ENCODE peak calls at places on chromosome 6, in four cellular contexts. C is A549, N is lower leg skin, Q is heart right ventricle. Y is an unnamed sample.

GRCh38 chr6:18595774-18596528 is 208.8 kb downstream of the RNF144B start:
- DNase-seq in N (no peak), Q (no peak), C (peak), Y (peak)

GRCh38 chr6:164531745-164532144 is 777.7 kb downstream of the C6orf118 start:
- DNase-seq in C (no peak), Q (no peak), N (no peak), Y (no peak)

GRCh38 chr6:128413291-128413690 is 107.1 kb downstream of the PTPRK start:
- DNase-seq in N (no peak), Q (no peak), C (no peak), Y (no peak)

GRCh38 chr6:141026504-141026903 is 1106.2 kb upstream of the GJE1 start:
- DNase-seq in Q (no peak), N (no peak), C (peak), Y (no peak)

GRCh38 chr6:31792741-31793140 is 2.8 kb downstream of the VARS1 start:
- DNase-seq in Q (no peak), N (no peak), C (no peak), Y (no peak)

GRCh38 chr6:129686941-129687627 is 22.9 kb downstream of the ARHGAP18 start:
- DNase-seq in C (no peak), N (no peak), Q (no peak), Y (no peak)

GRCh38 chr6:47179286-47179685 is 130.4 kb downstream of the TNFRSF21 start:
- DNase-seq in N (no peak), Q (no peak), C (no peak), Y (no peak)

GRCh38 chr6:2403546-2403945 is 158.1 kb upstream of the GMDS start:
- DNase-seq in Q (no peak), N (no peak), C (peak), Y (no peak)

GRCh38 chr6:43668151-43669028 is 19.2 kb downstream of the MRPS18A start:
- DNase-seq in Q (peak), C (peak), N (peak), Y (no peak)

GRCh38 chr6:166905505-166906134 is 50.7 kb downstream of the RNASET2 start:
- DNase-seq in Q (no peak), C (no peak), N (no peak), Y (no peak)

GRCh38 chr6:170266061-170266825 is 24.6 kb downstream of the DLL1 start:
- DNase-seq in N (no peak), Q (no peak), C (no peak), Y (no peak)

GRCh38 chr6:79813854-79814477 is 133.4 kb downstream of the ELOVL4 start:
- DNase-seq in C (peak), Q (peak), N (peak), Y (peak)
- TF ChIP-seq CTCF in C (peak), Q (peak), N (peak), Y (peak)

GRCh38 chr6:894274-894673 is 201.3 kb upstream of the EXOC2 start:
- DNase-seq in C (no peak), Q (no peak), N (no peak), Y (no peak)
- TF ChIP-seq CTCF in C (no peak), Q (no peak), N (no peak), Y (no peak)

GRCh38 chr6:150036081-150036480 is 10.7 kb upstream of the RAET1L start:
- DNase-seq in Q (no peak), C (no peak), N (peak), Y (no peak)

GRCh38 chr6:150043096-150043495 is 17.8 kb upstream of the RAET1L start:
- DNase-seq in Q (no peak), N (no peak), C (no peak), Y (no peak)

GRCh38 chr6:150033197-150033771 is 8.0 kb upstream of the RAET1L start:
- DNase-seq in Q (no peak), C (no peak), N (no peak), Y (no peak)

GRCh38 chr6:150037526-150038201 is 12.3 kb upstream of the RAET1L start:
- DNase-seq in C (no peak), Q (no peak), N (no peak), Y (no peak)

DNA sequence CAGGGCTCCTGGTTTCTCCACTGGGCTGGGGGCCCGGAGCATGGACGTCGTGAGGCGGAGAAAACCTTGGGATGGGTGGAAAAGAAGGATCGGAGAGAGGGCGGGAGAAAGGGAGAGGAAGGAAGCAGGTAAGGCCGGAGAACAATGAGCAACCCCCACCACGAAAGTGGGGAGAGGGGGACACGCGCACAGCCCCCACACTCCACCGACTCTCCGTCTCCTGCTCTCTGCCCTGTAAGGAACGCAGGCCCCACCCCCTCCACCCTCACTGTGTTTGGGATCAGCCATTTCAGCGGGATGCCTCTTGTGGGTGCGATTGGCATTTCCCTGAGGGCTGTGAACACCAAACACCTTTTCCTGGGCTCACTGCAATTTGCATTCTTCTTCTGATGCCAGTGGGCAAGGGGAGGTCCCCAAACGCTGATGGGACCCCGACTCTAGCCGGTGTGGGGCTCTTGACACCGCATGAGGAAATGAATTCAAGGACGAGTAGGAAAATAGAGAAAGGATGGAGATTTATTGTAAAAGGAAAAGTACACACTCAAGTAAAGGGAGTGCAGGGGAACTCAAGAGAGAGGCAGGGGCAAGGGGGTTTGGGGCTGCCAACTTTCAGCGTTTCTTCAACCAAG is 13.0 kb upstream of the RAET1L start:
- DNase-seq in Q (no peak), C (no peak), N (no peak), Y (no peak)
- TF ChIP-seq CTCF in Q (no peak), C (no peak), N (no peak), Y (no peak)

GRCh38 chr6:25893778-25894177 is 19.7 kb upstream of the SLC17A3 start:
- DNase-seq in Q (no peak), C (no peak), N (no peak), Y (no peak)

GRCh38 chr6:25895773-25896172 is 21.7 kb upstream of the SLC17A3 start:
- DNase-seq in C (no peak), N (no peak), Q (no peak), Y (no peak)

GRCh38 chr6:25886066-25886465 is 12.0 kb upstream of the SLC17A3 start:
- DNase-seq in N (no peak), C (no peak), Q (no peak), Y (no peak)

GRCh38 chr6:25892877-25893276 is 18.8 kb upstream of the SLC17A3 start:
- DNase-seq in C (no peak), N (no peak), Q (no peak), Y (no peak)

DNA sequence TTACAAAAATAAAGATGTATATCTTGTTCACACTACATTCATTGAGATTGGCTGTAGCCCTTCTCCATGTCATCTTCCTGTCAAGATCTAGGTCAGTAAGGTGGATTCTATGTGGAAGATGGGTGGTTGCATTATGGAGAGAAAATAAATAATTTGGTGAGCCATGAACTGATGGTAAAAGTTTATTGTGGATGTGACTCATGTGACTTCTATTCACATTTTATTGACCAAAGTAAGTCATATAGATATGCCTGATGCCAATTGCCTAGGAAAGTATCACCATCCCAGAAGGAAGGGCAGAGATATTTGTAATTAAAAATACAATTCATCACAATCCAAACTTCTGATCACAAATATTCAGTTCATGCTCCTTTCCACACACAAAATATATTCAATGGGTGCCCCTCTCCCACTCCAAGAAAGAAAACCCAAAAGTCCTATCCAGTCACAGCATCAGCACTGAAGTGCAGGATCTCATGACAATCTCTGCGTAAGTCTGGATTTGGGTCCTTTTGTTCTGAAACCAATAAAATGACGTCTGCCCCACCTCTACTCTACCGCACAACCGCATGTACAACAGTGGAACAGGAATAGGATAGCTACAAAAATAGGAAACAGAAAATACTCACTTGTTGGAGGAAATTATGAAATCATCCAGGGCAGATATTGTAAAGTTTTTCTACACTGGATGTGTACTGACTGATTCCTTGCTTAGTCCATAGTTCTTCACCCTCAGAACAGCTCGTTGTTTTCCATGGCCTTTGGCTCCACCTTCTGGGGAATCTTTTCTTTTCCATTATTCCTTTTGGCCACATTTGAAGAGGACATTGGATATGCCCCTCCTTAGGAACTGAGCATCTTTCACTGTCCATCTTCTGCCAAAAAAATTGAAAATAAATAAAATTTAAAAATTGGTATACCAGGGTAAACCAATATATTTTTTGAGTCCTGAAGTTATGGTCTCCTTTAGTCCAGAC is 16.1 kb upstream of the SLC17A3 start:
- DNase-seq in Q (no peak), N (no peak), C (peak), Y (no peak)
- TF ChIP-seq CTCF in Q (peak), N (no peak), C (peak), Y (peak)